ENCODE peak calls at places on chromosomes 16 and 17, in four cellular contexts. B, X, T and P are unnamed samples.
A peak's percentile ranks its signal among the peaks of the same experiment; 100 is the strongest.

GRCh38 chr17:8877984-8878383 is 10.5 kb upstream of the PIK3R6 start:
- DNase-seq in B (no peak), X (no peak), T (no peak), P (no peak)

GRCh38 chr16:77660311-77660710 is 62.0 kb upstream of the NUDT7 start:
- DNase-seq in B (no peak), X (no peak), T (no peak), P (peak; percentile 25)

GRCh38 chr17:1108810-1109605 is 70.8 kb downstream of the ABR start:
- DNase-seq in B (no peak), X (peak; percentile 27), T (peak; percentile 89), P (no peak)

GRCh38 chr17:40542562-40543411 is 22.5 kb downstream of the CCR7 start:
- DNase-seq in B (no peak), X (no peak), T (peak; percentile 96), P (no peak)

GRCh38 chr16:87138316-87138715 is 178.9 kb downstream of the C16orf95 start:
- DNase-seq in B (no peak), X (no peak), T (no peak), P (no peak)

GRCh38 chr17:66355510-66355909 is 53.1 kb downstream of the PRKCA start:
- DNase-seq in B (no peak), X (no peak), T (no peak), P (no peak)

GRCh38 chr16:87416826-87417471 is 24.8 kb downstream of the MAP1LC3B start:
- DNase-seq in B (no peak), X (no peak), T (no peak), P (no peak)

GRCh38 chr16:65772134-65772732 is 594.3 kb upstream of the CDH5 start:
- DNase-seq in B (no peak), X (no peak), T (no peak), P (no peak)

GRCh38 chr17:77914440-77915254 is 43.9 kb upstream of the TNRC6C start:
- DNase-seq in B (no peak), X (peak; percentile 53), T (no peak), P (peak; percentile 66)

GRCh38 chr16:1708768-1709180 is 2.8 kb downstream of the MAPK8IP3 start:
- DNase-seq in B (no peak), X (no peak), T (no peak), P (no peak)

GRCh38 chr17:8176197-8176940 is at the start of gene TMEM107:
- DNase-seq in B (peak; percentile 64), X (peak; percentile 83), T (peak; percentile 95), P (peak; percentile 94)

GRCh38 chr17:48127371-48128051 is 19.9 kb downstream of the SNX11 start:
- DNase-seq in B (no peak), X (no peak), T (peak; percentile 85), P (no peak)

GRCh38 chr17:34826332-34826731 is 134.9 kb downstream of the CCT6B start:
- DNase-seq in B (no peak), X (no peak), T (no peak), P (no peak)

GRCh38 chr17:78351449-78352006 is 8.3 kb downstream of the SOCS3 start:
- DNase-seq in B (no peak), X (peak; percentile 19), T (peak; percentile 99), P (no peak)

GRCh38 chr17:62644487-62645173 is 17.2 kb downstream of the MRC2 start:
- DNase-seq in B (no peak), X (peak; percentile 82), T (no peak), P (no peak)

GRCh38 chr17:41060052-41060604 is at the start of gene KRTAP2-3:
- DNase-seq in B (no peak), X (no peak), T (no peak), P (no peak)

GRCh38 chr16:67162439-67163163 is 1.9 kb upstream of the HSF4 start:
- DNase-seq in B (no peak), X (no peak), T (no peak), P (no peak)

GRCh38 chr17:8837438-8838075 is 29.9 kb downstream of the PIK3R6 start:
- DNase-seq in B (no peak), X (no peak), T (no peak), P (peak; percentile 13)

GRCh38 chr17:10357768-10358167 is 15.0 kb downstream of the MYH13 start:
- DNase-seq in B (no peak), X (no peak), T (no peak), P (no peak)

GRCh38 chr17:76585649-76586593 is at the start of gene ST6GALNAC2:
- DNase-seq in B (no peak), X (peak; percentile 26), T (peak; percentile 91), P (peak; percentile 25)

GRCh38 chr17:1724351-1724868 is at the start of gene WDR81:
- DNase-seq in B (peak; percentile 69), X (peak; percentile 68), T (peak; percentile 98), P (peak; percentile 56)

GRCh38 chr17:38797091-38797490 is 2.3 kb downstream of the PIP4K2B start:
- DNase-seq in B (no peak), X (no peak), T (no peak), P (no peak)

GRCh38 chr17:49602783-49603182 is 27.1 kb downstream of the NXPH3 start:
- DNase-seq in B (no peak), X (no peak), T (no peak), P (no peak)

GRCh38 chr17:69511244-69511643 is 96.7 kb downstream of the MAP2K6 start:
- DNase-seq in B (no peak), X (no peak), T (no peak), P (no peak)

GRCh38 chr17:77127735-77128361 is 12.9 kb upstream of the SEC14L1 start:
- DNase-seq in B (peak; percentile 37), X (no peak), T (peak; percentile 91), P (no peak)

GRCh38 chr17:10033449-10033848 is 128.4 kb upstream of the RCVRN start:
- DNase-seq in B (no peak), X (no peak), T (no peak), P (no peak)

GRCh38 chr16:56884026-56884582 is 19.1 kb downstream of the SLC12A3 start:
- DNase-seq in B (no peak), X (no peak), T (no peak), P (no peak)

GRCh38 chr17:83103200-83103937 is 24.0 kb downstream of the METRNL start:
- DNase-seq in B (no peak), X (no peak), T (peak; percentile 85), P (no peak)

GRCh38 chr16:85594621-85595298 is 18.4 kb upstream of the GSE1 start:
- DNase-seq in B (no peak), X (no peak), T (no peak), P (no peak)